ENCODE peak calls at places on chromosomes 1 and 21, in seven cellular contexts. G is caudate nucleus; L is Ammon's horn; C is skeletal muscle cell; I is uterus; B is CD8-positive, alpha-beta T cell; S is fibroblast of lung. D is an unnamed sample.
A peak's percentile ranks its signal among the peaks of the same experiment; 100 is the strongest.

GRCh38 chr1:27658951-27659496 is 13.0 kb downstream of the IFI6 start:
- DNase-seq in G (no peak), B (peak; percentile 53), S (peak; percentile 56), L (no peak), I (no peak), C (no peak), D (peak; percentile 67)

GRCh38 chr1:247102381-247102780 is 1.8 kb downstream of the ZNF669 start:
- DNase-seq in L (no peak), I (no peak), S (peak; percentile 58), C (no peak), G (no peak), B (no peak), D (no peak)

GRCh38 chr21:46425566-46425965 is 33.1 kb upstream of the DIP2A start:
- DNase-seq in C (no peak), I (no peak), B (peak; percentile 93), G (no peak), S (no peak), L (no peak), D (no peak)

GRCh38 chr1:3174487-3175247 is 105.7 kb downstream of the PRDM16 start:
- DNase-seq in C (no peak), S (peak; percentile 70), B (no peak), G (peak; percentile 7), L (peak; percentile 87), I (peak; percentile 56), D (peak; percentile 59)

GRCh38 chr1:5978452-5978851 is 13.8 kb downstream of the NPHP4 start:
- DNase-seq in L (no peak), I (no peak), B (no peak), C (no peak), S (no peak), G (no peak), D (no peak)

GRCh38 chr1:40877681-40878080 is 15.5 kb upstream of the CITED4 start:
- DNase-seq in L (no peak), I (peak; percentile 78), S (peak; percentile 82), B (no peak), C (peak; percentile 80), G (no peak), D (no peak)

GRCh38 chr1:204319027-204319426 is 40.7 kb downstream of the PLEKHA6 start:
- DNase-seq in G (no peak), S (no peak), L (no peak), I (no peak), C (no peak), B (no peak), D (no peak)

GRCh38 chr21:26962516-26963305 is 4.2 kb downstream of the ADAMTS5 start:
- DNase-seq in B (no peak), C (no peak), S (peak; percentile 42), G (no peak), I (no peak), L (no peak), D (no peak)

GRCh38 chr1:218880484-218881060 is 293.1 kb upstream of the LYPLAL1 start:
- DNase-seq in L (no peak), B (no peak), S (no peak), I (no peak), G (no peak), C (no peak), D (no peak)

GRCh38 chr1:93541045-93541444 is 93.1 kb downstream of the FNBP1L start:
- DNase-seq in L (no peak), G (no peak), B (no peak), S (no peak), C (no peak), I (no peak), D (no peak)

GRCh38 chr1:185046639-185047038 is 1.3 kb downstream of the RNF2 start:
- DNase-seq in L (no peak), B (no peak), S (no peak), C (no peak), I (no peak), G (no peak), D (no peak)

GRCh38 chr1:119184972-119185371 is 44.5 kb upstream of the WARS2 start:
- DNase-seq in G (no peak), I (no peak), L (no peak), S (no peak), C (no peak), B (no peak), D (no peak)

GRCh38 chr1:186858923-186859322 is 30.2 kb downstream of the PLA2G4A start:
- DNase-seq in S (no peak), I (no peak), L (no peak), G (no peak), B (no peak), C (no peak), D (no peak)

GRCh38 chr1:160681067-160681890 is 30.3 kb downstream of the CD48 start:
- DNase-seq in C (no peak), L (peak; percentile 40), I (peak; percentile 16), B (peak; percentile 92), S (no peak), G (no peak), D (peak; percentile 58)

GRCh38 chr1:165697491-165697880 is 876 bp downstream of the ALDH9A1 start:
- DNase-seq in S (no peak), I (no peak), L (no peak), G (no peak), C (no peak), B (no peak), D (no peak)

GRCh38 chr1:222167111-222167510 is 380.8 kb downstream of the HHIPL2 start:
- DNase-seq in L (peak; percentile 16), C (peak; percentile 83), I (no peak), G (peak; percentile 6), B (no peak), S (peak; percentile 70), D (peak; percentile 46)

GRCh38 chr1:174946020-174946419 is 53.7 kb upstream of the CACYBP start:
- DNase-seq in L (no peak), G (no peak), C (no peak), S (no peak), I (no peak), B (no peak), D (no peak)

GRCh38 chr1:224782601-224783000 is 146.9 kb upstream of the DNAH14 start:
- DNase-seq in B (no peak), S (no peak), G (no peak), C (no peak), L (no peak), I (no peak), D (no peak)

GRCh38 chr21:20783611-20784010 is 214.6 kb upstream of the NCAM2 start:
- DNase-seq in I (no peak), L (peak; percentile 71), G (peak; percentile 2), B (no peak), S (no peak), C (peak; percentile 7), D (no peak)

GRCh38 chr1:27968692-27969091 is 8.9 kb downstream of the XKR8 start:
- DNase-seq in C (peak; percentile 62), L (no peak), I (no peak), S (peak; percentile 92), B (no peak), G (no peak), D (no peak)

GRCh38 chr1:211323156-211324063 is 3.2 kb upstream of the TRAF5 start:
- DNase-seq in B (peak; percentile 66), C (no peak), S (peak; percentile 68), L (peak; percentile 74), I (peak; percentile 41), G (peak; percentile 21), D (peak; percentile 84)

GRCh38 chr1:160081261-160081936 is at the start of gene KCNJ9:
- DNase-seq in B (no peak), L (peak; percentile 96), S (peak; percentile 25), G (peak; percentile 78), C (no peak), I (no peak), D (no peak)

GRCh38 chr1:246117066-246117791 is 389.9 kb downstream of the SMYD3 start:
- DNase-seq in I (no peak), L (peak; percentile 53), B (peak; percentile 77), G (no peak), C (peak; percentile 11), S (peak; percentile 64), D (peak; percentile 70)

GRCh38 chr1:189697113-189697512 is 780.6 kb downstream of the BRINP3 start:
- DNase-seq in C (no peak), G (no peak), I (no peak), S (no peak), B (no peak), L (no peak), D (no peak)

GRCh38 chr1:215484111-215484914 is 82.8 kb upstream of the KCTD3 start:
- DNase-seq in L (no peak), G (no peak), C (no peak), B (no peak), I (no peak), S (no peak), D (no peak)

GRCh38 chr1:231613419-231614349 is 12.9 kb upstream of the DISC1 start:
- DNase-seq in B (no peak), C (no peak), G (no peak), S (no peak), L (no peak), I (no peak), D (peak; percentile 55)

GRCh38 chr1:147757015-147757990 is 3.1 kb downstream of the GJA5 start:
- DNase-seq in L (no peak), I (no peak), G (no peak), C (no peak), B (no peak), S (no peak), D (no peak)

GRCh38 chr1:16215882-16216753 is 3.7 kb upstream of the ARHGEF19 start:
- DNase-seq in S (peak; percentile 85), G (peak; percentile 10), C (peak; percentile 55), B (peak; percentile 65), L (peak; percentile 72), I (peak; percentile 90), D (peak; percentile 92)

GRCh38 chr21:46118871-46119564 is 21.1 kb downstream of the COL6A2 start:
- DNase-seq in C (no peak), L (no peak), B (peak; percentile 10), S (no peak), I (peak; percentile 18), G (no peak), D (no peak)

GRCh38 chr1:151511636-151512215 is 539 bp downstream of the CGN start:
- DNase-seq in B (no peak), C (no peak), G (peak; percentile 65), I (no peak), S (no peak), L (peak; percentile 41), D (peak; percentile 76)

GRCh38 chr1:36115931-36116330 is 9.1 kb downstream of the COL8A2 start:
- DNase-seq in C (no peak), G (no peak), I (no peak), S (no peak), L (no peak), B (no peak), D (no peak)

GRCh38 chr1:12674358-12674757 is 30.5 kb downstream of the AADACL4 start:
- DNase-seq in L (no peak), S (no peak), C (no peak), I (no peak), B (no peak), G (no peak), D (no peak)

GRCh38 chr21:37982496-37983318 is 66.5 kb upstream of the KCNJ6 start:
- DNase-seq in G (no peak), C (no peak), L (no peak), S (no peak), B (no peak), I (no peak), D (no peak)

GRCh38 chr1:233607252-233608119 is 6.4 kb upstream of the KCNK1 start:
- DNase-seq in S (no peak), I (no peak), G (no peak), C (peak; percentile 5), L (no peak), B (no peak), D (peak; percentile 95)

GRCh38 chr1:9242338-9242969 is 7.9 kb downstream of the H6PD start:
- DNase-seq in G (peak; percentile 30), L (peak; percentile 80), S (peak; percentile 66), I (peak; percentile 75), B (no peak), C (no peak), D (no peak)

GRCh38 chr1:43671626-43672330 is 21.8 kb downstream of the KDM4A start:
- DNase-seq in G (no peak), L (no peak), I (no peak), S (peak; percentile 66), B (no peak), C (no peak), D (no peak)